ENCODE peak calls at places on chromosome 7, in nine cellular contexts. One of them, this sample, is unnamed.

GRCh38 chr7:94039368-94040065 is 35.4 kb upstream of the BET1 start:
- DNase-seq in A673: peak; percentile 22
- DNase-seq in Peyer's patch: no peak
- DNase-seq in astrocyte of the spinal cord: no peak
- DNase-seq in retinal pigment epithelial cell: no peak
- DNase-seq in brain microvascular endothelial cell: no peak
- DNase-seq in ovary: no peak
- DNase-seq in ascending aorta: no peak
- DNase-seq in GM12865: no peak
- DNase-seq in this sample: no peak

GRCh38 chr7:50869108-50869716 is 86.5 kb upstream of the GRB10 start:
- DNase-seq in A673: no peak
- DNase-seq in Peyer's patch: no peak
- DNase-seq in astrocyte of the spinal cord: peak; percentile 90
- DNase-seq in retinal pigment epithelial cell: peak; percentile 81
- DNase-seq in brain microvascular endothelial cell: peak; percentile 91
- DNase-seq in ovary: no peak
- DNase-seq in ascending aorta: peak; percentile 79
- DNase-seq in GM12865: no peak
- DNase-seq in this sample: peak; percentile 59

GRCh38 chr7:120303105-120303504 is 30.1 kb downstream of the KCND2 start:
- DNase-seq in A673: no peak
- DNase-seq in Peyer's patch: no peak
- DNase-seq in astrocyte of the spinal cord: no peak
- DNase-seq in retinal pigment epithelial cell: no peak
- DNase-seq in brain microvascular endothelial cell: no peak
- DNase-seq in ovary: no peak
- DNase-seq in ascending aorta: no peak
- DNase-seq in GM12865: no peak
- DNase-seq in this sample: no peak

GRCh38 chr7:22969010-22969431 is 44.9 kb downstream of the HYCC1 start:
- DNase-seq in A673: no peak
- DNase-seq in Peyer's patch: no peak
- DNase-seq in astrocyte of the spinal cord: no peak
- DNase-seq in retinal pigment epithelial cell: no peak
- DNase-seq in brain microvascular endothelial cell: no peak
- DNase-seq in ovary: no peak
- DNase-seq in ascending aorta: no peak
- DNase-seq in GM12865: no peak
- DNase-seq in this sample: no peak

GRCh38 chr7:34373940-34374339 is 284.1 kb upstream of the NPSR1 start:
- DNase-seq in A673: no peak
- DNase-seq in Peyer's patch: no peak
- DNase-seq in astrocyte of the spinal cord: no peak
- DNase-seq in retinal pigment epithelial cell: no peak
- DNase-seq in brain microvascular endothelial cell: no peak
- DNase-seq in ovary: no peak
- DNase-seq in ascending aorta: no peak
- DNase-seq in GM12865: no peak
- DNase-seq in this sample: no peak

GRCh38 chr7:150378115-150378852 is 846 bp upstream of the ZNF775 start:
- DNase-seq in A673: peak; percentile 73
- DNase-seq in Peyer's patch: peak; percentile 70
- DNase-seq in astrocyte of the spinal cord: peak; percentile 71
- DNase-seq in retinal pigment epithelial cell: peak; percentile 75
- DNase-seq in brain microvascular endothelial cell: peak; percentile 39
- DNase-seq in ovary: peak; percentile 69
- DNase-seq in ascending aorta: no peak
- DNase-seq in GM12865: peak; percentile 77
- DNase-seq in this sample: no peak

GRCh38 chr7:148699772-148700629 is 1.3 kb downstream of the CUL1 start:
- DNase-seq in A673: peak; percentile 50
- DNase-seq in Peyer's patch: no peak
- DNase-seq in astrocyte of the spinal cord: peak; percentile 38
- DNase-seq in retinal pigment epithelial cell: no peak
- DNase-seq in brain microvascular endothelial cell: no peak
- DNase-seq in ovary: no peak
- DNase-seq in ascending aorta: no peak
- DNase-seq in GM12865: peak; percentile 24
- DNase-seq in this sample: no peak

GRCh38 chr7:157616426-157616825 is 279.6 kb downstream of the DNAJB6 start:
- DNase-seq in A673: no peak
- DNase-seq in Peyer's patch: no peak
- DNase-seq in astrocyte of the spinal cord: peak; percentile 7
- DNase-seq in retinal pigment epithelial cell: no peak
- DNase-seq in brain microvascular endothelial cell: no peak
- DNase-seq in ovary: peak; percentile 54
- DNase-seq in ascending aorta: no peak
- DNase-seq in GM12865: no peak
- DNase-seq in this sample: no peak

GRCh38 chr7:77651544-77652162 is 44.6 kb upstream of the RSBN1L start:
- DNase-seq in A673: peak; percentile 58
- DNase-seq in Peyer's patch: no peak
- DNase-seq in astrocyte of the spinal cord: peak; percentile 43
- DNase-seq in retinal pigment epithelial cell: no peak
- DNase-seq in brain microvascular endothelial cell: peak; percentile 29
- DNase-seq in ovary: no peak
- DNase-seq in ascending aorta: no peak
- DNase-seq in GM12865: peak; percentile 56
- DNase-seq in this sample: no peak

GRCh38 chr7:129843982-129844840 is 108.5 kb downstream of the UBE2H start:
- DNase-seq in A673: peak; percentile 31
- DNase-seq in Peyer's patch: no peak
- DNase-seq in astrocyte of the spinal cord: no peak
- DNase-seq in retinal pigment epithelial cell: no peak
- DNase-seq in brain microvascular endothelial cell: no peak
- DNase-seq in ovary: no peak
- DNase-seq in ascending aorta: no peak
- DNase-seq in GM12865: peak; percentile 30
- DNase-seq in this sample: no peak

GRCh38 chr7:117274951-117275350 is 47.9 kb downstream of the WNT2 start:
- DNase-seq in A673: no peak
- DNase-seq in Peyer's patch: no peak
- DNase-seq in astrocyte of the spinal cord: no peak
- DNase-seq in retinal pigment epithelial cell: no peak
- DNase-seq in brain microvascular endothelial cell: no peak
- DNase-seq in ovary: no peak
- DNase-seq in ascending aorta: no peak
- DNase-seq in GM12865: no peak
- DNase-seq in this sample: no peak

GRCh38 chr7:129434846-129435318 is 650 bp downstream of the STRIP2 start:
- DNase-seq in A673: no peak
- DNase-seq in Peyer's patch: no peak
- DNase-seq in astrocyte of the spinal cord: peak; percentile 8
- DNase-seq in retinal pigment epithelial cell: no peak
- DNase-seq in brain microvascular endothelial cell: peak; percentile 2
- DNase-seq in ovary: peak; percentile 18
- DNase-seq in ascending aorta: no peak
- DNase-seq in GM12865: peak; percentile 5
- DNase-seq in this sample: no peak

GRCh38 chr7:106039486-106040060 is 72.5 kb downstream of the SYPL1 start:
- DNase-seq in A673: peak; percentile 50
- DNase-seq in Peyer's patch: no peak
- DNase-seq in astrocyte of the spinal cord: peak; percentile 83
- DNase-seq in retinal pigment epithelial cell: no peak
- DNase-seq in brain microvascular endothelial cell: peak; percentile 27
- DNase-seq in ovary: peak; percentile 77
- DNase-seq in ascending aorta: no peak
- DNase-seq in GM12865: no peak
- DNase-seq in this sample: peak; percentile 75

GRCh38 chr7:110943686-110944350 is 147.1 kb upstream of the LRRN3 start:
- DNase-seq in A673: peak; percentile 24
- DNase-seq in Peyer's patch: no peak
- DNase-seq in astrocyte of the spinal cord: peak; percentile 15
- DNase-seq in retinal pigment epithelial cell: peak; percentile 65
- DNase-seq in brain microvascular endothelial cell: no peak
- DNase-seq in ovary: no peak
- DNase-seq in ascending aorta: no peak
- DNase-seq in GM12865: no peak
- DNase-seq in this sample: peak; percentile 69

GRCh38 chr7:157739650-157740049 is 402.8 kb downstream of the DNAJB6 start:
- DNase-seq in A673: no peak
- DNase-seq in Peyer's patch: no peak
- DNase-seq in astrocyte of the spinal cord: no peak
- DNase-seq in retinal pigment epithelial cell: no peak
- DNase-seq in brain microvascular endothelial cell: no peak
- DNase-seq in ovary: no peak
- DNase-seq in ascending aorta: no peak
- DNase-seq in GM12865: no peak
- DNase-seq in this sample: no peak

GRCh38 chr7:11331128-11332102 is 357.7 kb downstream of the PHF14 start:
- DNase-seq in A673: no peak
- DNase-seq in Peyer's patch: no peak
- DNase-seq in astrocyte of the spinal cord: no peak
- DNase-seq in retinal pigment epithelial cell: no peak
- DNase-seq in brain microvascular endothelial cell: no peak
- DNase-seq in ovary: no peak
- DNase-seq in ascending aorta: no peak
- DNase-seq in GM12865: no peak
- DNase-seq in this sample: no peak
- TF ChIP-seq CTCF in A673: no peak
- TF ChIP-seq CTCF in Peyer's patch: no peak
- TF ChIP-seq CTCF in astrocyte of the spinal cord: no peak
- TF ChIP-seq CTCF in retinal pigment epithelial cell: no peak
- TF ChIP-seq CTCF in brain microvascular endothelial cell: no peak
- TF ChIP-seq CTCF in ovary: no peak
- TF ChIP-seq CTCF in ascending aorta: no peak
- TF ChIP-seq CTCF in GM12865: no peak
- TF ChIP-seq CTCF in this sample: no peak

GRCh38 chr7:131235489-131236317 is 92.0 kb upstream of the MKLN1 start:
- DNase-seq in A673: peak; percentile 56
- DNase-seq in Peyer's patch: peak; percentile 27
- DNase-seq in astrocyte of the spinal cord: peak; percentile 99
- DNase-seq in retinal pigment epithelial cell: peak; percentile 99
- DNase-seq in brain microvascular endothelial cell: peak; percentile 100
- DNase-seq in ovary: no peak
- DNase-seq in ascending aorta: peak; percentile 86
- DNase-seq in GM12865: no peak
- DNase-seq in this sample: peak; percentile 92
- H3K4me3 ChIP-seq in A673: no peak overlapping the region
- H3K4me3 ChIP-seq in Peyer's patch: no peak overlapping the region
- H3K4me3 ChIP-seq in astrocyte of the spinal cord: no peak overlapping the region
- H3K4me3 ChIP-seq in retinal pigment epithelial cell: peak overlapping the region; percentile 31
- H3K4me3 ChIP-seq in brain microvascular endothelial cell: no peak overlapping the region
- H3K4me3 ChIP-seq in ovary: no peak overlapping the region
- H3K4me3 ChIP-seq in ascending aorta: no peak overlapping the region
- H3K4me3 ChIP-seq in GM12865: no peak overlapping the region
- H3K4me3 ChIP-seq in this sample: no peak overlapping the region

GRCh38 chr7:138513344-138513871 is 53.3 kb downstream of the TRIM24 start:
- DNase-seq in A673: no peak
- DNase-seq in Peyer's patch: no peak
- DNase-seq in astrocyte of the spinal cord: no peak
- DNase-seq in retinal pigment epithelial cell: no peak
- DNase-seq in brain microvascular endothelial cell: no peak
- DNase-seq in ovary: no peak
- DNase-seq in ascending aorta: no peak
- DNase-seq in GM12865: no peak
- DNase-seq in this sample: no peak

GRCh38 chr7:138515001-138515528 is 55.0 kb downstream of the TRIM24 start:
- DNase-seq in A673: no peak
- DNase-seq in Peyer's patch: no peak
- DNase-seq in astrocyte of the spinal cord: no peak
- DNase-seq in retinal pigment epithelial cell: no peak
- DNase-seq in brain microvascular endothelial cell: no peak
- DNase-seq in ovary: no peak
- DNase-seq in ascending aorta: no peak
- DNase-seq in GM12865: no peak
- DNase-seq in this sample: no peak

GRCh38 chr7:138514044-138514443 is 54.0 kb downstream of the TRIM24 start:
- DNase-seq in A673: peak; percentile 4
- DNase-seq in Peyer's patch: no peak
- DNase-seq in astrocyte of the spinal cord: no peak
- DNase-seq in retinal pigment epithelial cell: no peak
- DNase-seq in brain microvascular endothelial cell: no peak
- DNase-seq in ovary: no peak
- DNase-seq in ascending aorta: no peak
- DNase-seq in GM12865: no peak
- DNase-seq in this sample: no peak

GRCh38 chr7:138512092-138512858 is 52.2 kb downstream of the TRIM24 start:
- DNase-seq in A673: no peak
- DNase-seq in Peyer's patch: no peak
- DNase-seq in astrocyte of the spinal cord: no peak
- DNase-seq in retinal pigment epithelial cell: no peak
- DNase-seq in brain microvascular endothelial cell: no peak
- DNase-seq in ovary: no peak
- DNase-seq in ascending aorta: no peak
- DNase-seq in GM12865: no peak
- DNase-seq in this sample: no peak

GRCh38 chr7:138512885-138513284 is 52.8 kb downstream of the TRIM24 start:
- DNase-seq in A673: no peak
- DNase-seq in Peyer's patch: no peak
- DNase-seq in astrocyte of the spinal cord: no peak
- DNase-seq in retinal pigment epithelial cell: no peak
- DNase-seq in brain microvascular endothelial cell: no peak
- DNase-seq in ovary: no peak
- DNase-seq in ascending aorta: no peak
- DNase-seq in GM12865: no peak
- DNase-seq in this sample: no peak
- TF ChIP-seq CTCF in A673: no peak
- TF ChIP-seq CTCF in Peyer's patch: no peak
- TF ChIP-seq CTCF in astrocyte of the spinal cord: no peak
- TF ChIP-seq CTCF in retinal pigment epithelial cell: no peak
- TF ChIP-seq CTCF in brain microvascular endothelial cell: no peak
- TF ChIP-seq CTCF in ovary: no peak
- TF ChIP-seq CTCF in ascending aorta: no peak
- TF ChIP-seq CTCF in GM12865: no peak
- TF ChIP-seq CTCF in this sample: no peak

DNA sequence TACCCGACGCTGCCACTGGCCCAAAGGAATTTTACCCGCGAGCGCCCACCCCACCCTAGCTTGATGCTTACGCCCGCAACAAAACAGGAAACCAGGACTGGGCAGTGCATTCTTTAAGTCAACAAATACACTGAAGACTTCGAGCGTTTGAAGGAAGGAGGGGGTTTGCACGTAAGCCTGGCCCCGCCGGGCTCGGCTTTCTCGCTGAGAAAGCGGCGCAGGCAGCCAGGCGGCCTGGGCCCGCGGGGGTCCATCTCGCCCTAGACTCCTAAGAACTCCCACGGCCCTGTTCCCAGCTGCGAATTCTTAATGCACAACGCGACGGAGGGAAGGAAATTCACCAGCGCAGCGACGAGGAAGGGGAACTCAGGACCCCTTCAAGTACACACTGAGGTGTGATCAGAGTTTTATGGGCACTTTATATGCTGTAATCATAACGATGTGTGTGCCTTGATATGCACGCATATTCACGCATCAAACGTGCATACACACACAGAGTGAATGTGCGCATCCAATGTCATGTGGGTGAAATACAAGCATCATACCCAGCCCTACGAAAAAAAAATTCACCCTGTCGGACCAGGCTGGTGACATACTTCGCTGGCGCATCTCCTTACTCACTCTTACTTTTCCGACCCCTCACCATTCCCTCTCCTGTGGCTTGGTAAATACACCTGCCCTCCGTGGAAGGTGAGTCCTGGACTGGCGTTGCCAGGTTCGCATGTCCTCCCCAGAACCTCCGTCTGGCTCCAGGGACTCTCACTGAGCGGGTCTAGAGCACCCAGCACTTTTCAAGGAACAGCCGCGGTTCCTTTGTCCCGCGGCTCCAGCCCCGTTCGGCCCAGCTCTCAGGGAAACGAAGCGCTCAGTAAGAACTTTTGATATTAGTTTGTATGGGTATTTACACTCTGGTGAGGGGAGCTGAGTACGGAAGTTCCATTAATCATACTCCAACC is 5.7 kb upstream of the HOXA13 start:
- DNase-seq in A673: no peak
- DNase-seq in Peyer's patch: no peak
- DNase-seq in astrocyte of the spinal cord: no peak
- DNase-seq in retinal pigment epithelial cell: no peak
- DNase-seq in brain microvascular endothelial cell: no peak
- DNase-seq in ovary: no peak
- DNase-seq in ascending aorta: no peak
- DNase-seq in GM12865: no peak
- DNase-seq in this sample: no peak
- H3K4me3 ChIP-seq in A673: no peak overlapping the region
- H3K4me3 ChIP-seq in Peyer's patch: no peak overlapping the region
- H3K4me3 ChIP-seq in astrocyte of the spinal cord: no peak overlapping the region
- H3K4me3 ChIP-seq in retinal pigment epithelial cell: no peak overlapping the region
- H3K4me3 ChIP-seq in brain microvascular endothelial cell: no peak overlapping the region
- H3K4me3 ChIP-seq in ovary: peak overlapping the region; percentile 16
- H3K4me3 ChIP-seq in ascending aorta: no peak overlapping the region
- H3K4me3 ChIP-seq in GM12865: no peak overlapping the region
- H3K4me3 ChIP-seq in this sample: peak overlapping the region; percentile 36

This sample was measured in AG04449.